ENCODE peak calls at places on chromosomes 5 and 9, in nine cellular contexts. I, Q, F, W, O, X, V, Y and G are unnamed samples.

GRCh38 chr9:137531099-137531765 is 19.0 kb downstream of the PNPLA7 start:
- DNase-seq in I (no peak), Q (no peak), F (no peak), W (no peak), O (no peak), X (no peak), V (no peak), Y (no peak), G (no peak)

GRCh38 chr9:133667759-133668450 is 31.7 kb downstream of the DBH start:
- DNase-seq in I (no peak), Q (no peak), F (no peak), W (no peak), O (no peak), X (no peak), V (no peak), Y (no peak), G (no peak)

GRCh38 chr9:124939944-124940343 is 939 bp downstream of the GOLGA1 start:
- DNase-seq in I (no peak), Q (no peak), F (no peak), W (no peak), O (no peak), X (no peak), V (no peak), Y (no peak), G (no peak)

GRCh38 chr5:14218897-14219573 is 75.9 kb downstream of the TRIO start:
- DNase-seq in I (no peak), Q (no peak), F (no peak), W (no peak), O (no peak), X (no peak), V (no peak), Y (no peak), G (no peak)

GRCh38 chr5:157446077-157446930 is 13.7 kb upstream of the NIPAL4 start:
- DNase-seq in I (no peak), Q (no peak), F (no peak), W (no peak), O (no peak), X (no peak), V (no peak), Y (no peak), G (no peak)

GRCh38 chr9:6106576-6107339 is 91.3 kb upstream of the RANBP6 start:
- DNase-seq in I (no peak), Q (no peak), F (no peak), W (no peak), O (no peak), X (no peak), V (peak; percentile 48), Y (peak; percentile 60), G (peak; percentile 16)

GRCh38 chr5:133343196-133343595 is 269.1 kb downstream of the FSTL4 start:
- DNase-seq in I (no peak), Q (no peak), F (no peak), W (no peak), O (no peak), X (no peak), V (no peak), Y (no peak), G (no peak)

GRCh38 chr9:79053613-79054012 is 518.2 kb upstream of the TLE4 start:
- DNase-seq in I (no peak), Q (no peak), F (no peak), W (no peak), O (no peak), X (no peak), V (peak; percentile 61), Y (peak; percentile 4), G (no peak)

GRCh38 chr5:79829260-79829659 is 139.6 kb downstream of the CMYA5 start:
- DNase-seq in I (no peak), Q (peak; percentile 5), F (no peak), W (no peak), O (no peak), X (no peak), V (no peak), Y (no peak), G (peak; percentile 42)

GRCh38 chr5:90654235-90654634 is 95.6 kb downstream of the ADGRV1 start:
- DNase-seq in I (no peak), Q (no peak), F (no peak), W (no peak), O (no peak), X (no peak), V (no peak), Y (no peak), G (no peak)

GRCh38 chr5:16936150-16937022 is at the start of gene MYO10:
- DNase-seq in I (peak; percentile 79), Q (peak; percentile 56), F (peak; percentile 7), W (no peak), O (peak; percentile 17), X (peak; percentile 7), V (peak; percentile 78), Y (peak; percentile 68), G (peak; percentile 93)

GRCh38 chr9:101510344-101510940 is 23.2 kb upstream of the RNF20 start:
- DNase-seq in I (no peak), Q (no peak), F (no peak), W (no peak), O (no peak), X (no peak), V (no peak), Y (no peak), G (no peak)

GRCh38 chr5:53922508-53923498 is 362.4 kb downstream of the NDUFS4 start:
- DNase-seq in I (no peak), Q (no peak), F (no peak), W (no peak), O (no peak), X (no peak), V (peak; percentile 92), Y (no peak), G (no peak)

GRCh38 chr9:122812736-122813135 is 12.8 kb downstream of the OR1K1 start:
- DNase-seq in I (no peak), Q (no peak), F (no peak), W (no peak), O (no peak), X (no peak), V (no peak), Y (no peak), G (no peak)

GRCh38 chr9:6498982-6499381 is 86.0 kb downstream of the UHRF2 start:
- DNase-seq in I (no peak), Q (no peak), F (no peak), W (no peak), O (no peak), X (no peak), V (no peak), Y (no peak), G (no peak)

GRCh38 chr5:174303035-174303434 is 257.5 kb downstream of the NSG2 start:
- DNase-seq in I (no peak), Q (no peak), F (no peak), W (no peak), O (no peak), X (no peak), V (no peak), Y (no peak), G (no peak)

GRCh38 chr5:43661102-43661501 is 58.1 kb downstream of the NNT start:
- DNase-seq in I (no peak), Q (peak; percentile 23), F (no peak), W (no peak), O (no peak), X (no peak), V (peak; percentile 29), Y (no peak), G (peak; percentile 25)

GRCh38 chr9:131611586-131611985 is 66.3 kb downstream of the PRRT1B start:
- DNase-seq in I (no peak), Q (no peak), F (no peak), W (no peak), O (no peak), X (no peak), V (no peak), Y (no peak), G (no peak)

GRCh38 chr5:143147918-143148317 is 255.6 kb downstream of the NR3C1 start:
- DNase-seq in I (peak; percentile 29), Q (no peak), F (no peak), W (no peak), O (no peak), X (no peak), V (no peak), Y (no peak), G (no peak)

GRCh38 chr5:132962429-132962928 is 955 bp downstream of the AFF4 start:
- DNase-seq in I (peak; percentile 25), Q (no peak), F (peak; percentile 24), W (no peak), O (no peak), X (no peak), V (peak; percentile 56), Y (peak; percentile 66), G (peak; percentile 20)

GRCh38 chr9:117413346-117414219 is 1.3 kb downstream of the ASTN2 start:
- DNase-seq in I (no peak), Q (no peak), F (no peak), W (no peak), O (no peak), X (no peak), V (peak; percentile 88), Y (no peak), G (peak; percentile 83)

GRCh38 chr9:72984990-72985389 is 32.1 kb upstream of the ALDH1A1 start:
- DNase-seq in I (no peak), Q (no peak), F (no peak), W (no peak), O (no peak), X (no peak), V (no peak), Y (no peak), G (no peak)

GRCh38 chr5:158942217-158942616 is 157.5 kb downstream of the EBF1 start:
- DNase-seq in I (no peak), Q (no peak), F (no peak), W (no peak), O (no peak), X (no peak), V (no peak), Y (no peak), G (no peak)

GRCh38 chr5:139561655-139562451 is 714 bp downstream of the UBE2D2 start:
- DNase-seq in I (no peak), Q (peak; percentile 45), F (no peak), W (no peak), O (peak; percentile 33), X (peak; percentile 28), V (peak; percentile 21), Y (no peak), G (peak; percentile 26)

GRCh38 chr5:80184235-80185023 is 71.4 kb downstream of the SERINC5 start:
- DNase-seq in I (no peak), Q (no peak), F (no peak), W (no peak), O (no peak), X (no peak), V (peak; percentile 32), Y (no peak), G (no peak)

GRCh38 chr5:173314166-173314952 is 13.9 kb downstream of the STC2 start:
- DNase-seq in I (no peak), Q (no peak), F (no peak), W (no peak), O (no peak), X (no peak), V (no peak), Y (no peak), G (no peak)

GRCh38 chr5:141910271-141910673 is 13.4 kb upstream of the DELE1 start:
- DNase-seq in I (no peak), Q (no peak), F (no peak), W (no peak), O (no peak), X (no peak), V (no peak), Y (no peak), G (no peak)

GRCh38 chr9:92671323-92671722 is 1.4 kb upstream of the IPPK start:
- DNase-seq in I (peak; percentile 51), Q (no peak), F (no peak), W (no peak), O (no peak), X (no peak), V (no peak), Y (no peak), G (no peak)

GRCh38 chr5:139181835-139182452 is 16.2 kb downstream of the SIL1 start:
- DNase-seq in I (no peak), Q (no peak), F (no peak), W (no peak), O (no peak), X (no peak), V (no peak), Y (no peak), G (no peak)

GRCh38 chr5:149860801-149861322 is 83.7 kb downstream of the PDE6A start:
- DNase-seq in I (no peak), Q (no peak), F (no peak), W (no peak), O (no peak), X (peak; percentile 19), V (no peak), Y (no peak), G (no peak)

GRCh38 chr9:134557331-134557730 is 84.3 kb upstream of the COL5A1 start:
- DNase-seq in I (peak; percentile 8), Q (no peak), F (no peak), W (no peak), O (no peak), X (no peak), V (no peak), Y (no peak), G (no peak)